ENCODE peak calls at places on chromosome 15, in ten cellular contexts. One of them, this sample, is unnamed. For H3K9me3, the result is how much of the 10 kb centered on the place peaks cover.

GRCh38 chr15:45588199-45588910 is 1.2 kb downstream of the BLOC1S6 start:
- DNase-seq in Panc1: no peak
- DNase-seq in prostate gland: no peak
- DNase-seq in breast epithelium: no peak
- DNase-seq in transverse colon: no peak
- DNase-seq in suprapubic skin: no peak
- DNase-seq in esophagus muscularis mucosa: peak
- DNase-seq in HepG2: peak
- DNase-seq in sigmoid colon: no peak
- DNase-seq in stomach: no peak
- DNase-seq in this sample: no peak

GRCh38 chr15:60255390-60255789 is 142.4 kb downstream of the ANXA2 start:
- DNase-seq in esophagus muscularis mucosa: no peak
- DNase-seq in Panc1: peak
- DNase-seq in sigmoid colon: no peak
- DNase-seq in suprapubic skin: no peak
- DNase-seq in HepG2: peak
- DNase-seq in transverse colon: no peak
- DNase-seq in breast epithelium: no peak
- DNase-seq in prostate gland: peak
- DNase-seq in stomach: no peak
- DNase-seq in this sample: peak

GRCh38 chr15:64622410-64623260 is 152.8 kb downstream of the RBPMS2 start:
- DNase-seq in sigmoid colon: no peak
- DNase-seq in prostate gland: no peak
- DNase-seq in breast epithelium: no peak
- DNase-seq in transverse colon: peak
- DNase-seq in Panc1: no peak
- DNase-seq in suprapubic skin: no peak
- DNase-seq in esophagus muscularis mucosa: no peak
- DNase-seq in stomach: no peak
- DNase-seq in HepG2: no peak
- DNase-seq in this sample: no peak

GRCh38 chr15:87365221-87365620 is 891.3 kb downstream of the NTRK3 start:
- DNase-seq in breast epithelium: no peak
- DNase-seq in stomach: no peak
- DNase-seq in suprapubic skin: no peak
- DNase-seq in transverse colon: no peak
- DNase-seq in sigmoid colon: no peak
- DNase-seq in prostate gland: no peak
- DNase-seq in esophagus muscularis mucosa: no peak
- DNase-seq in HepG2: no peak
- DNase-seq in Panc1: no peak
- DNase-seq in this sample: no peak

GRCh38 chr15:51318382-51319150 is 19.8 kb downstream of the CYP19A1 start:
- DNase-seq in stomach: no peak
- DNase-seq in esophagus muscularis mucosa: no peak
- DNase-seq in breast epithelium: no peak
- DNase-seq in suprapubic skin: no peak
- DNase-seq in transverse colon: no peak
- DNase-seq in Panc1: no peak
- DNase-seq in prostate gland: no peak
- DNase-seq in sigmoid colon: no peak
- DNase-seq in HepG2: peak
- DNase-seq in this sample: no peak

GRCh38 chr15:100241572-100242479 is 99.9 kb downstream of the ADAMTS17 start:
- DNase-seq in breast epithelium: no peak
- DNase-seq in esophagus muscularis mucosa: no peak
- DNase-seq in sigmoid colon: no peak
- DNase-seq in Panc1: peak
- DNase-seq in prostate gland: no peak
- DNase-seq in transverse colon: no peak
- DNase-seq in suprapubic skin: no peak
- DNase-seq in stomach: no peak
- DNase-seq in HepG2: peak
- DNase-seq in this sample: no peak

GRCh38 chr15:92091155-92091734 is 237.7 kb downstream of the SLCO3A1 start:
- DNase-seq in stomach: peak
- DNase-seq in breast epithelium: peak
- DNase-seq in Panc1: no peak
- DNase-seq in esophagus muscularis mucosa: no peak
- DNase-seq in HepG2: peak
- DNase-seq in prostate gland: peak
- DNase-seq in transverse colon: peak
- DNase-seq in suprapubic skin: no peak
- DNase-seq in sigmoid colon: no peak
- DNase-seq in this sample: no peak

GRCh38 chr15:85646538-85647091 is 148.1 kb downstream of the KLHL25 start:
- DNase-seq in transverse colon: no peak
- DNase-seq in esophagus muscularis mucosa: no peak
- DNase-seq in prostate gland: no peak
- DNase-seq in HepG2: no peak
- DNase-seq in breast epithelium: no peak
- DNase-seq in Panc1: no peak
- DNase-seq in suprapubic skin: no peak
- DNase-seq in stomach: no peak
- DNase-seq in sigmoid colon: no peak
- DNase-seq in this sample: no peak

GRCh38 chr15:100880139-100880896 is 687 bp downstream of the ALDH1A3 start:
- DNase-seq in transverse colon: no peak
- DNase-seq in esophagus muscularis mucosa: no peak
- DNase-seq in prostate gland: no peak
- DNase-seq in suprapubic skin: no peak
- DNase-seq in stomach: no peak
- DNase-seq in Panc1: no peak
- DNase-seq in HepG2: no peak
- DNase-seq in breast epithelium: no peak
- DNase-seq in sigmoid colon: no peak
- DNase-seq in this sample: no peak

GRCh38 chr15:42447599-42447998 is 43.3 kb downstream of the ZNF106 start:
- DNase-seq in breast epithelium: no peak
- DNase-seq in stomach: no peak
- DNase-seq in sigmoid colon: no peak
- DNase-seq in esophagus muscularis mucosa: no peak
- DNase-seq in prostate gland: no peak
- DNase-seq in Panc1: no peak
- DNase-seq in transverse colon: no peak
- DNase-seq in suprapubic skin: no peak
- DNase-seq in HepG2: no peak
- DNase-seq in this sample: no peak

GRCh38 chr15:96064351-96064756 is 266.1 kb upstream of the NR2F2 start:
- DNase-seq in sigmoid colon: no peak
- DNase-seq in esophagus muscularis mucosa: peak
- DNase-seq in prostate gland: no peak
- DNase-seq in breast epithelium: no peak
- DNase-seq in Panc1: no peak
- DNase-seq in stomach: no peak
- DNase-seq in suprapubic skin: no peak
- DNase-seq in transverse colon: no peak
- DNase-seq in HepG2: peak
- DNase-seq in this sample: no peak

GRCh38 chr15:44286814-44287555 is 1.5 kb upstream of the GOLM2 start:
- DNase-seq in sigmoid colon: no peak
- DNase-seq in breast epithelium: no peak
- DNase-seq in transverse colon: no peak
- DNase-seq in stomach: no peak
- DNase-seq in prostate gland: no peak
- DNase-seq in suprapubic skin: no peak
- DNase-seq in Panc1: no peak
- DNase-seq in esophagus muscularis mucosa: no peak
- DNase-seq in HepG2: no peak
- DNase-seq in this sample: no peak

GRCh38 chr15:40441012-40441735 is 421 bp downstream of the BAHD1 start:
- DNase-seq in suprapubic skin: no peak
- DNase-seq in Panc1: no peak
- DNase-seq in transverse colon: no peak
- DNase-seq in prostate gland: no peak
- DNase-seq in esophagus muscularis mucosa: no peak
- DNase-seq in stomach: no peak
- DNase-seq in sigmoid colon: no peak
- DNase-seq in breast epithelium: no peak
- DNase-seq in HepG2: no peak
- DNase-seq in this sample: no peak

GRCh38 chr15:49041406-49041805 is 4.8 kb downstream of the SECISBP2L start:
- DNase-seq in prostate gland: no peak
- DNase-seq in Panc1: no peak
- DNase-seq in sigmoid colon: no peak
- DNase-seq in breast epithelium: no peak
- DNase-seq in stomach: no peak
- DNase-seq in suprapubic skin: no peak
- DNase-seq in HepG2: peak
- DNase-seq in transverse colon: no peak
- DNase-seq in esophagus muscularis mucosa: no peak
- DNase-seq in this sample: no peak

GRCh38 chr15:88467073-88467934 is at the start of the genes MRPL46 and MRPS11:
- DNase-seq in breast epithelium: peak
- DNase-seq in suprapubic skin: peak
- DNase-seq in HepG2: peak
- DNase-seq in stomach: peak
- DNase-seq in sigmoid colon: peak
- DNase-seq in transverse colon: peak
- DNase-seq in Panc1: peak
- DNase-seq in prostate gland: peak
- DNase-seq in esophagus muscularis mucosa: peak
- DNase-seq in this sample: peak

GRCh38 chr15:88472225-88472624 is 4.7 kb downstream of the MRPS11 start:
- DNase-seq in sigmoid colon: no peak
- DNase-seq in esophagus muscularis mucosa: no peak
- DNase-seq in HepG2: no peak
- DNase-seq in Panc1: no peak
- DNase-seq in stomach: no peak
- DNase-seq in suprapubic skin: no peak
- DNase-seq in transverse colon: no peak
- DNase-seq in breast epithelium: no peak
- DNase-seq in prostate gland: no peak
- DNase-seq in this sample: no peak

GRCh38 chr15:88467935-88468528 is 524 bp downstream of the MRPS11 start:
- DNase-seq in prostate gland: no peak
- DNase-seq in Panc1: no peak
- DNase-seq in stomach: no peak
- DNase-seq in suprapubic skin: no peak
- DNase-seq in transverse colon: no peak
- DNase-seq in HepG2: no peak
- DNase-seq in breast epithelium: no peak
- DNase-seq in sigmoid colon: no peak
- DNase-seq in esophagus muscularis mucosa: peak
- DNase-seq in this sample: no peak

GRCh38 chr15:88470625-88471372 is 3.3 kb downstream of the MRPS11 start:
- DNase-seq in sigmoid colon: no peak
- DNase-seq in stomach: no peak
- DNase-seq in Panc1: no peak
- DNase-seq in transverse colon: no peak
- DNase-seq in suprapubic skin: peak
- DNase-seq in breast epithelium: no peak
- DNase-seq in HepG2: no peak
- DNase-seq in prostate gland: no peak
- DNase-seq in esophagus muscularis mucosa: no peak
- DNase-seq in this sample: no peak

GRCh38 chr15:88469321-88469720 is 1.8 kb downstream of the MRPS11 start:
- DNase-seq in transverse colon: no peak
- DNase-seq in suprapubic skin: no peak
- DNase-seq in stomach: no peak
- DNase-seq in Panc1: no peak
- DNase-seq in HepG2: no peak
- DNase-seq in breast epithelium: no peak
- DNase-seq in sigmoid colon: no peak
- DNase-seq in esophagus muscularis mucosa: no peak
- DNase-seq in prostate gland: no peak
- DNase-seq in this sample: no peak
- H3K9me3 ChIP-seq in transverse colon: under half
- H3K9me3 ChIP-seq in suprapubic skin: under half
- H3K9me3 ChIP-seq in stomach: under half
- H3K9me3 ChIP-seq in Panc1: under half
- H3K9me3 ChIP-seq in HepG2: under half
- H3K9me3 ChIP-seq in breast epithelium: under half
- H3K9me3 ChIP-seq in sigmoid colon: under half
- H3K9me3 ChIP-seq in esophagus muscularis mucosa: under half
- H3K9me3 ChIP-seq in prostate gland: under half
- H3K9me3 ChIP-seq in this sample: under half

GRCh38 chr15:98647026-98647773 is 1.1 kb upstream of the IGF1R start:
- DNase-seq in stomach: peak
- DNase-seq in esophagus muscularis mucosa: peak
- DNase-seq in sigmoid colon: peak
- DNase-seq in suprapubic skin: peak
- DNase-seq in Panc1: peak
- DNase-seq in transverse colon: peak
- DNase-seq in HepG2: peak
- DNase-seq in breast epithelium: peak
- DNase-seq in prostate gland: peak
- DNase-seq in this sample: peak
- TF ChIP-seq POLR2AphosphoS5 in stomach: no peak
- TF ChIP-seq POLR2AphosphoS5 in esophagus muscularis mucosa: peak
- TF ChIP-seq POLR2AphosphoS5 in sigmoid colon: peak
- TF ChIP-seq POLR2AphosphoS5 in suprapubic skin: no peak
- TF ChIP-seq POLR2AphosphoS5 in Panc1: no peak
- TF ChIP-seq POLR2AphosphoS5 in transverse colon: no peak
- TF ChIP-seq POLR2AphosphoS5 in HepG2: no peak
- TF ChIP-seq POLR2AphosphoS5 in breast epithelium: no peak
- TF ChIP-seq POLR2AphosphoS5 in prostate gland: peak
- TF ChIP-seq POLR2AphosphoS5 in this sample: no peak

GRCh38 chr15:26472661-26473060 is 300.2 kb downstream of the GABRB3 start:
- DNase-seq in prostate gland: no peak
- DNase-seq in HepG2: no peak
- DNase-seq in breast epithelium: no peak
- DNase-seq in suprapubic skin: no peak
- DNase-seq in transverse colon: no peak
- DNase-seq in stomach: no peak
- DNase-seq in esophagus muscularis mucosa: no peak
- DNase-seq in sigmoid colon: no peak
- DNase-seq in Panc1: no peak
- DNase-seq in this sample: no peak
- H3K9me3 ChIP-seq in prostate gland: under half
- H3K9me3 ChIP-seq in HepG2: half or more
- H3K9me3 ChIP-seq in breast epithelium: under half
- H3K9me3 ChIP-seq in suprapubic skin: under half
- H3K9me3 ChIP-seq in transverse colon: under half
- H3K9me3 ChIP-seq in stomach: under half
- H3K9me3 ChIP-seq in esophagus muscularis mucosa: under half
- H3K9me3 ChIP-seq in sigmoid colon: under half
- H3K9me3 ChIP-seq in Panc1: under half
- H3K9me3 ChIP-seq in this sample: under half

DNA sequence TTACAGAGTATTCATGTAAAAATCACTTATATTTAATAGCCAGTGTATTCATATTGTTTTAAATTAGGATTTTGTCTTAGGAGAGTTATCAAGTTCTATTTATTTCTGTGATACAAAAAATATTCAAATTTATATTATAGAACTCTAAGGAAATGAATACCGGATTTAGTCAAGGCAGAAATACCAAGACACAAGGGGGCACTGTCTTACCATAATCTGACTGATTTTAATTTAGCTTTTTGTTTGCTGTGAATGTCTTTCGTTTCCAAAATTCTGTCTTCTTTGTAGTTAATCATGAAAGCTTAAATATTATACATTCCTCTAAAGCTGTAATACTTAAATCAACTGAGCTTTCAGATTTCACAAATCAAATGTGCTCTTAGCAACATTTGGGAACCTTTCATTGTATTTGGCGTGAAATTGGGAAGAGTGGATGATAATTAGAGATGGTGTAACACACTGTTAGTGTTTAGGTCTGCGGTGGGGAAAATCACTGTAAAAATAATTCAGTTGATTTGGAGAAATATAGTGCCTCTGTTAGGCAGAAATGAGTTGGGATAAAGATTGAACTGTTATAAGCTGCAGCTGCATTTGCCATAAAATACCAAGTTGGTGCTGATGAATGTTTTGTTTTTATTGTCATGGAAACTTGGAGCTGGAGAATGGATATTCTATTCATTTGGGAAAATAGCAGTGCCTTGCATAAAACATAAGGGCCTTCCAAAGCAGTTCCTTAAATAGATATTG is 228.1 kb downstream of the TCF12 start:
- DNase-seq in breast epithelium: no peak
- DNase-seq in transverse colon: no peak
- DNase-seq in esophagus muscularis mucosa: no peak
- DNase-seq in sigmoid colon: no peak
- DNase-seq in HepG2: peak
- DNase-seq in stomach: no peak
- DNase-seq in prostate gland: peak
- DNase-seq in suprapubic skin: no peak
- DNase-seq in Panc1: no peak
- DNase-seq in this sample: no peak
- TF ChIP-seq POLR2AphosphoS5 in breast epithelium: no peak
- TF ChIP-seq POLR2AphosphoS5 in transverse colon: no peak
- TF ChIP-seq POLR2AphosphoS5 in esophagus muscularis mucosa: no peak
- TF ChIP-seq POLR2AphosphoS5 in sigmoid colon: no peak
- TF ChIP-seq POLR2AphosphoS5 in HepG2: no peak
- TF ChIP-seq POLR2AphosphoS5 in stomach: no peak
- TF ChIP-seq POLR2AphosphoS5 in prostate gland: no peak
- TF ChIP-seq POLR2AphosphoS5 in suprapubic skin: no peak
- TF ChIP-seq POLR2AphosphoS5 in Panc1: no peak
- TF ChIP-seq POLR2AphosphoS5 in this sample: no peak